ENCODE peak calls at places on chromosomes 13 and 19, in four cellular contexts. One of them, this sample, is unnamed.

GRCh38 chr13:83536941-83537340 is 345.3 kb downstream of the SLITRK1 start:
- DNase-seq in activated naive CD4-positive, alpha-beta T cell treated with Interleukin-2 at 50 U/mL for 16 hours: no peak
- DNase-seq in left cardiac atrium: no peak
- DNase-seq in stimulated activated CD4-positive, alpha-beta T cell treated with anti-CD3 and anti-CD28 coated beads, Interleukin-12 subunit alpha, Interleukin-12 subunit beta, amount 100 ng/mL, for 4 hours: no peak
- DNase-seq in this sample: no peak

GRCh38 chr19:33063356-33064116 is 1.2 kb downstream of the RHPN2 start:
- DNase-seq in activated naive CD4-positive, alpha-beta T cell treated with Interleukin-2 at 50 U/mL for 16 hours: no peak
- DNase-seq in left cardiac atrium: peak; percentile 29
- DNase-seq in stimulated activated CD4-positive, alpha-beta T cell treated with anti-CD3 and anti-CD28 coated beads, Interleukin-12 subunit alpha, Interleukin-12 subunit beta, amount 100 ng/mL, for 4 hours: no peak
- DNase-seq in this sample: no peak

GRCh38 chr13:109783447-109783814 is 3.0 kb downstream of the IRS2 start:
- DNase-seq in activated naive CD4-positive, alpha-beta T cell treated with Interleukin-2 at 50 U/mL for 16 hours: no peak
- DNase-seq in left cardiac atrium: no peak
- DNase-seq in stimulated activated CD4-positive, alpha-beta T cell treated with anti-CD3 and anti-CD28 coated beads, Interleukin-12 subunit alpha, Interleukin-12 subunit beta, amount 100 ng/mL, for 4 hours: no peak
- DNase-seq in this sample: no peak

GRCh38 chr13:100673831-100674362 is 698 bp downstream of the TMTC4 start:
- DNase-seq in activated naive CD4-positive, alpha-beta T cell treated with Interleukin-2 at 50 U/mL for 16 hours: peak; percentile 43
- DNase-seq in left cardiac atrium: peak; percentile 47
- DNase-seq in stimulated activated CD4-positive, alpha-beta T cell treated with anti-CD3 and anti-CD28 coated beads, Interleukin-12 subunit alpha, Interleukin-12 subunit beta, amount 100 ng/mL, for 4 hours: peak; percentile 25
- DNase-seq in this sample: peak; percentile 87

GRCh38 chr19:30284209-30284608 is 88.0 kb upstream of the ZNF536 start:
- DNase-seq in activated naive CD4-positive, alpha-beta T cell treated with Interleukin-2 at 50 U/mL for 16 hours: no peak
- DNase-seq in left cardiac atrium: no peak
- DNase-seq in stimulated activated CD4-positive, alpha-beta T cell treated with anti-CD3 and anti-CD28 coated beads, Interleukin-12 subunit alpha, Interleukin-12 subunit beta, amount 100 ng/mL, for 4 hours: no peak
- DNase-seq in this sample: no peak

GRCh38 chr13:44155422-44156293 is 218.0 kb upstream of the SERP2 start:
- DNase-seq in activated naive CD4-positive, alpha-beta T cell treated with Interleukin-2 at 50 U/mL for 16 hours: no peak
- DNase-seq in left cardiac atrium: peak; percentile 66
- DNase-seq in stimulated activated CD4-positive, alpha-beta T cell treated with anti-CD3 and anti-CD28 coated beads, Interleukin-12 subunit alpha, Interleukin-12 subunit beta, amount 100 ng/mL, for 4 hours: no peak
- DNase-seq in this sample: no peak

GRCh38 chr19:33350538-33351309 is 22.8 kb upstream of the CEBPG start:
- DNase-seq in activated naive CD4-positive, alpha-beta T cell treated with Interleukin-2 at 50 U/mL for 16 hours: no peak
- DNase-seq in left cardiac atrium: peak; percentile 50
- DNase-seq in stimulated activated CD4-positive, alpha-beta T cell treated with anti-CD3 and anti-CD28 coated beads, Interleukin-12 subunit alpha, Interleukin-12 subunit beta, amount 100 ng/mL, for 4 hours: no peak
- DNase-seq in this sample: no peak

GRCh38 chr13:92407858-92408257 is 818.7 kb upstream of the GPC6 start:
- DNase-seq in activated naive CD4-positive, alpha-beta T cell treated with Interleukin-2 at 50 U/mL for 16 hours: no peak
- DNase-seq in left cardiac atrium: no peak
- DNase-seq in stimulated activated CD4-positive, alpha-beta T cell treated with anti-CD3 and anti-CD28 coated beads, Interleukin-12 subunit alpha, Interleukin-12 subunit beta, amount 100 ng/mL, for 4 hours: no peak
- DNase-seq in this sample: no peak

GRCh38 chr13:70844391-70845108 is 736.3 kb upstream of the KLHL1 start:
- DNase-seq in activated naive CD4-positive, alpha-beta T cell treated with Interleukin-2 at 50 U/mL for 16 hours: no peak
- DNase-seq in left cardiac atrium: no peak
- DNase-seq in stimulated activated CD4-positive, alpha-beta T cell treated with anti-CD3 and anti-CD28 coated beads, Interleukin-12 subunit alpha, Interleukin-12 subunit beta, amount 100 ng/mL, for 4 hours: no peak
- DNase-seq in this sample: no peak

GRCh38 chr13:90352763-90353162 is 994.7 kb upstream of the MIR17HG start:
- DNase-seq in activated naive CD4-positive, alpha-beta T cell treated with Interleukin-2 at 50 U/mL for 16 hours: no peak
- DNase-seq in left cardiac atrium: no peak
- DNase-seq in stimulated activated CD4-positive, alpha-beta T cell treated with anti-CD3 and anti-CD28 coated beads, Interleukin-12 subunit alpha, Interleukin-12 subunit beta, amount 100 ng/mL, for 4 hours: no peak
- DNase-seq in this sample: no peak

GRCh38 chr13:99316657-99317244 is 9.6 kb upstream of the GPR183 start:
- DNase-seq in activated naive CD4-positive, alpha-beta T cell treated with Interleukin-2 at 50 U/mL for 16 hours: no peak
- DNase-seq in left cardiac atrium: no peak
- DNase-seq in stimulated activated CD4-positive, alpha-beta T cell treated with anti-CD3 and anti-CD28 coated beads, Interleukin-12 subunit alpha, Interleukin-12 subunit beta, amount 100 ng/mL, for 4 hours: no peak
- DNase-seq in this sample: no peak

GRCh38 chr19:6414033-6414643 is 10.5 kb downstream of the KHSRP start:
- DNase-seq in activated naive CD4-positive, alpha-beta T cell treated with Interleukin-2 at 50 U/mL for 16 hours: no peak
- DNase-seq in left cardiac atrium: no peak
- DNase-seq in stimulated activated CD4-positive, alpha-beta T cell treated with anti-CD3 and anti-CD28 coated beads, Interleukin-12 subunit alpha, Interleukin-12 subunit beta, amount 100 ng/mL, for 4 hours: no peak
- DNase-seq in this sample: no peak